ENCODE peak calls at places on chromosome X, in nine cellular contexts. D is activated CD4-positive, alpha-beta memory T cell treated with anti-CD3 and anti-CD28 coated beads, Interleukin-2, amount 10 ng/mL, durations not matched to agents 7 days and 5 days; I is ascending aorta; Z is AG08395; C is NCI-H774; X is activated CD4-positive, CD25-positive, alpha-beta regulatory T cell; E is epithelial cell of esophagus; Q is germinal center; G is renal cortical epithelial cell. B is an unnamed sample.

GRCh38 chrX:103628386-103629290 is at the start of gene TCEAL1:
- DNase-seq in D (peak; percentile 42), I (no peak), Z (no peak), C (no peak), X (no peak), E (peak; percentile 11), Q (peak; percentile 8), G (no peak), B (no peak)

GRCh38 chrX:146433771-146434170 is 375.8 kb upstream of the CXorf51B start:
- DNase-seq in D (no peak), I (no peak), Z (no peak), C (no peak), X (no peak), E (no peak), Q (no peak), G (no peak), B (no peak)

GRCh38 chrX:288561-288991 is 7.4 kb downstream of the PLCXD1 start:
- DNase-seq in D (no peak), I (no peak), Z (no peak), C (no peak), X (no peak), E (no peak), Q (no peak), G (no peak), B (peak; percentile 61)

GRCh38 chrX:154540897-154541535 is 5.6 kb downstream of the G6PD start:
- DNase-seq in D (no peak), I (no peak), Z (no peak), C (no peak), X (no peak), E (peak; percentile 83), Q (no peak), G (peak; percentile 68), B (peak; percentile 75)

GRCh38 chrX:71919436-71919835 is 8.8 kb downstream of the NHSL2 start:
- DNase-seq in D (no peak), I (no peak), Z (peak; percentile 60), C (no peak), X (no peak), E (no peak), Q (no peak), G (no peak), B (no peak)

GRCh38 chrX:49041683-49042529 is 1.3 kb downstream of the TFE3 start:
- DNase-seq in D (no peak), I (no peak), Z (no peak), C (no peak), X (no peak), E (peak; percentile 65), Q (no peak), G (peak; percentile 35), B (peak; percentile 80)

GRCh38 chrX:133454525-133455323 is 39.4 kb upstream of the GPC4 start:
- DNase-seq in D (no peak), I (no peak), Z (no peak), C (no peak), X (no peak), E (no peak), Q (no peak), G (no peak), B (no peak)

GRCh38 chrX:54066841-54067240 is 22.6 kb upstream of the PHF8 start:
- DNase-seq in D (no peak), I (no peak), Z (peak; percentile 55), C (no peak), X (no peak), E (peak; percentile 50), Q (no peak), G (peak; percentile 62), B (peak; percentile 53)

GRCh38 chrX:6448003-6448402 is 86.9 kb downstream of the VCX3A start:
- DNase-seq in D (no peak), I (no peak), Z (no peak), C (no peak), X (no peak), E (no peak), Q (no peak), G (peak; percentile 64), B (no peak)

GRCh38 chrX:142238536-142238935 is 33.4 kb upstream of the MAGEC2 start:
- DNase-seq in D (no peak), I (no peak), Z (no peak), C (no peak), X (no peak), E (no peak), Q (no peak), G (no peak), B (no peak)

B was measured in osteoblast.